ENCODE peak calls at places on chromosomes 7 and 10, in seven cellular contexts. Z is HS-27A; Q is fibroblast of villous mesenchyme; X is GM13977; W is EL; S is activated effector memory CD4-positive, alpha-beta T cell treated with Interleukin-2 at 50 U/mL for 16 hours; V is kidney glomerular epithelial cell. C is an unnamed sample.

GRCh38 chr10:31001740-31002139 is 29.9 kb downstream of the ZNF438 start:
- DNase-seq in Z (no peak), S (no peak), Q (no peak), X (no peak), V (no peak), W (no peak), C (no peak)

GRCh38 chr7:31373337-31374289 is 33.1 kb upstream of the NEUROD6 start:
- DNase-seq in W (peak; percentile 53), S (no peak), X (peak; percentile 58), Q (peak; percentile 2), Z (no peak), V (peak; percentile 46), C (peak; percentile 66)

GRCh38 chr7:17462059-17462695 is 163.7 kb downstream of the AHR start:
- DNase-seq in S (no peak), W (peak; percentile 31), Q (peak; percentile 4), V (no peak), X (no peak), Z (no peak), C (no peak)

GRCh38 chr10:15775513-15775912 is 55.8 kb upstream of the ITGA8 start:
- DNase-seq in Z (peak; percentile 24), Q (peak; percentile 68), V (peak; percentile 8), W (peak; percentile 86), X (no peak), S (no peak), C (peak; percentile 8)

GRCh38 chr7:90192876-90193765 is 18.4 kb upstream of the STEAP2 start:
- DNase-seq in Q (no peak), W (peak; percentile 25), Z (no peak), V (no peak), X (no peak), S (no peak), C (no peak)

GRCh38 chr7:14125998-14126397 is 136.5 kb upstream of the ETV1 start:
- DNase-seq in S (no peak), Q (no peak), V (peak; percentile 56), Z (no peak), X (no peak), W (no peak), C (no peak)

GRCh38 chr10:104342941-104343411 is 4.7 kb upstream of the ITPRIP start:
- DNase-seq in X (no peak), Z (no peak), V (no peak), Q (no peak), W (peak; percentile 52), S (no peak), C (no peak)

GRCh38 chr7:22397981-22398380 is 41.0 kb upstream of the RAPGEF5 start:
- DNase-seq in X (no peak), Q (no peak), Z (peak; percentile 11), S (no peak), V (peak; percentile 1), W (peak; percentile 20), C (no peak)

GRCh38 chr7:142438235-142438922 is 180.5 kb upstream of the PRSS58 start:
- DNase-seq in X (peak; percentile 25), W (peak; percentile 62), S (no peak), Q (peak; percentile 56), V (no peak), Z (peak; percentile 45), C (peak; percentile 39)

C was measured in OCI-M1.